ENCODE peak calls at places on chromosomes 3 and 15, in eight cellular contexts. L is fibroblast of lung; I is cardiac muscle cell; P is naive thymus-derived CD4-positive, alpha-beta T cell; N is mesendoderm; B is CD8-positive, alpha-beta T cell; U is GM23248; O is psoas muscle. T is an unnamed sample.

GRCh38 chr15:100216177-100216576 is 125.6 kb downstream of the ADAMTS17 start:
- DNase-seq in P (no peak), U (no peak), B (no peak), L (no peak), N (no peak), O (no peak), I (no peak), T (peak; percentile 45)

GRCh38 chr15:61169904-61170695 is 59.0 kb downstream of the RORA start:
- DNase-seq in I (no peak), O (no peak), P (no peak), U (no peak), B (no peak), N (peak; percentile 29), L (no peak), T (no peak)

GRCh38 chr15:62606376-62607164 is 436.0 kb upstream of the TPM1 start:
- DNase-seq in O (no peak), U (peak; percentile 97), L (peak; percentile 98), N (no peak), B (no peak), P (no peak), I (no peak), T (no peak)

GRCh38 chr3:123365450-123366143 is 83.3 kb downstream of the ADCY5 start:
- DNase-seq in O (no peak), P (no peak), B (no peak), L (no peak), N (peak; percentile 71), U (peak; percentile 30), I (peak; percentile 49), T (no peak)

GRCh38 chr3:16474304-16474703 is 39.2 kb downstream of the RFTN1 start:
- DNase-seq in N (no peak), B (no peak), P (no peak), I (peak; percentile 35), L (peak; percentile 38), U (peak; percentile 49), O (no peak), T (no peak)

GRCh38 chr3:105626739-105627138 is 242.1 kb downstream of the CBLB start:
- DNase-seq in O (no peak), U (no peak), B (no peak), I (no peak), N (no peak), P (no peak), L (no peak), T (no peak)

GRCh38 chr3:62771331-62772097 is 103.7 kb downstream of the CADPS start:
- DNase-seq in L (no peak), P (no peak), N (no peak), I (no peak), O (no peak), B (no peak), U (no peak), T (no peak)

GRCh38 chr3:82807781-82808180 is 1046.3 kb upstream of the GBE1 start:
- DNase-seq in P (no peak), U (no peak), I (no peak), N (no peak), B (no peak), L (no peak), O (no peak), T (no peak)

GRCh38 chr3:183328823-183329222 is 75.8 kb downstream of the B3GNT5 start:
- DNase-seq in L (peak; percentile 68), N (no peak), O (no peak), U (peak; percentile 53), P (no peak), B (no peak), I (no peak), T (no peak)

GRCh38 chr3:59593380-59593779 is 543.6 kb upstream of the CFAP20DC start:
- DNase-seq in N (no peak), L (no peak), B (no peak), I (no peak), O (no peak), P (no peak), U (no peak), T (no peak)

GRCh38 chr3:123706871-123707270 is 122.0 kb upstream of the HACD2 start:
- DNase-seq in I (no peak), P (no peak), L (no peak), B (no peak), O (no peak), N (no peak), U (no peak), T (no peak)

GRCh38 chr3:128307781-128308469 is 154.6 kb downstream of the EEFSEC start:
- DNase-seq in P (no peak), L (no peak), O (no peak), N (no peak), U (no peak), I (no peak), B (no peak), T (no peak)

GRCh38 chr3:37115451-37115850 is 58.9 kb downstream of the LRRFIP2 start:
- DNase-seq in P (no peak), O (no peak), N (no peak), U (peak; percentile 34), I (no peak), B (no peak), L (peak; percentile 61), T (no peak)

GRCh38 chr3:157294444-157294843 is 134.5 kb upstream of the CCNL1 start:
- DNase-seq in L (no peak), B (no peak), O (no peak), I (no peak), U (peak; percentile 50), N (no peak), P (no peak), T (no peak)

GRCh38 chr3:177816667-177817208 is 619.5 kb upstream of the TBL1XR1 start:
- DNase-seq in B (no peak), U (peak; percentile 55), N (peak; percentile 36), P (no peak), O (no peak), L (peak; percentile 38), I (no peak), T (peak; percentile 78)

GRCh38 chr3:180250172-180250571 is 213.4 kb upstream of the PEX5L start:
- DNase-seq in N (no peak), O (no peak), U (peak; percentile 43), P (no peak), I (no peak), B (no peak), L (no peak), T (no peak)

DNA sequence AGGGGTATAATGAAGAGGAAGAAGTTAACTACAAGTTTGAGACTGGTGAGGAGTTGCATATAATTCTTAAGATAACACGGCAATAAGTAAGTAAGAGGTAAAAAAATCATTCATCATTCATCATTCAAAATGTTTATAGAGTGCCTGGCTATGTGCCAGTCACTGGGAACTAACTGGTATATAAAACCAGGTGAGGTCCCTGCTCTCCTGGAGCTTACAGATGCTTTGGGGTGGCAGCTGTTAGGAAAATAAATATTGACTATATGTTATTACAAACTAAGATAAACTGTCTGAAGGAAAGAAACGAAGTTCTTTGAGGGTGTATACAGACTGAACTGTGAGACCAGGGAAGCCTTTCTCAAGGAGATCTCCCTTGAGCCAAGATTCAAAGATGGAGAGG is 2.9 kb downstream of the CASR start:
- DNase-seq in O (no peak), L (no peak), B (no peak), N (no peak), P (no peak), I (no peak), U (no peak), T (no peak)
- H3K27me3 ChIP-seq in O (peaks cover 9% of the 10 kb centered on the region), L (peaks cover 22% of the 10 kb centered on the region), B (peaks cover 5% of the 10 kb centered on the region), N (peaks cover 13% of the 10 kb centered on the region), P (peaks cover 8% of the 10 kb centered on the region), I (peaks cover 69% of the 10 kb centered on the region), U (peaks cover 36% of the 10 kb centered on the region), T (peaks cover 26% of the 10 kb centered on the region)

GRCh38 chr3:133765256-133765655 is 19.1 kb downstream of the TF start:
- DNase-seq in B (no peak), U (no peak), I (no peak), O (no peak), L (no peak), N (no peak), P (no peak), T (no peak)
- H3K27ac ChIP-seq in B (no peak overlapping the region), U (no peak overlapping the region), I (no peak overlapping the region), O (no peak overlapping the region), L (no peak overlapping the region), N (no peak overlapping the region), P (no peak overlapping the region), T (no peak overlapping the region)

GRCh38 chr3:141407043-141407442 is 38.7 kb downstream of the ZBTB38 start:
- DNase-seq in O (peak; percentile 34), N (no peak), U (peak; percentile 99), B (no peak), P (no peak), I (no peak), L (peak; percentile 100), T (peak; percentile 65)
- H3K4me1 ChIP-seq in O (peaks cover 58% of the 10 kb centered on the region), N (peaks cover 14% of the 10 kb centered on the region), U (peaks cover 86% of the 10 kb centered on the region), B (peaks cover 50% of the 10 kb centered on the region), P (peaks cover 33% of the 10 kb centered on the region), I (peaks cover 20% of the 10 kb centered on the region), L (peaks cover 55% of the 10 kb centered on the region), T (peaks cover 29% of the 10 kb centered on the region)

GRCh38 chr15:98286831-98287230 is 326.3 kb downstream of the ARRDC4 start:
- DNase-seq in N (no peak), B (no peak), L (no peak), I (no peak), O (no peak), U (peak; percentile 7), P (no peak), T (no peak)
- H3K27me3 ChIP-seq in N (no peaks in the 10 kb centered on the region), B (no peaks in the 10 kb centered on the region), L (no peaks in the 10 kb centered on the region), I (peaks cover 1% of the 10 kb centered on the region), O (peaks cover 3% of the 10 kb centered on the region), U (peaks cover 7% of the 10 kb centered on the region), P (no peaks in the 10 kb centered on the region), T (peaks cover 21% of the 10 kb centered on the region)

DNA sequence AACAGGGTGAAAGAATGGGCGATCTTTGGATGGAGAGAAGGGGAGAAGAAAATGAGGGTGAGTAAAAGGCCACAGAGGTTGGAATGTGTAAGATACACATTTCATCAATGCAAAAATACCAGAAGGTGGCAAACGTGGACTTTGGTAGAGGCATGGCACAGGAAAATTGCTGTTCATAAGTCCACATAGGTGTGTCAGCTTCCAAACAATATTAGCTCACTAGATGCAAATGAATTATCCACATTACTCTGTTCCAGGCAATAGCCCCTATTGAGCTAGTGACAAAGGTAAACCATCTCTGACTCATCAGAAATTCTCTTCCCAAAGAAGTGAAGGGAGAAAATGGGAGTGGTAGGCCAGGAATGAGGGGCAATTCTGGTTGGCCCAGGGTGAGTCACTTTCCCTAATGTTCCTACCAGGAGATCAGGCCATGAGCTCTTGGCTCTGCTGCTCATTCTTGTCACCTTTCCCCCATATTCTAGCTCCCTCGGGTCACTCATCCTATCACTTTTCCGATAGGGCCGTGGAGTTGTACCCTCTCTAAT is 19.9 kb downstream of the ACKR2 start:
- DNase-seq in B (no peak), U (no peak), O (no peak), I (no peak), N (peak; percentile 63), P (no peak), L (no peak), T (no peak)
- H3K27ac ChIP-seq in B (no peak overlapping the region), U (no peak overlapping the region), O (no peak overlapping the region), I (no peak overlapping the region), N (no peak overlapping the region), P (no peak overlapping the region), L (no peak overlapping the region), T (peak overlapping the region; percentile 13)

DNA sequence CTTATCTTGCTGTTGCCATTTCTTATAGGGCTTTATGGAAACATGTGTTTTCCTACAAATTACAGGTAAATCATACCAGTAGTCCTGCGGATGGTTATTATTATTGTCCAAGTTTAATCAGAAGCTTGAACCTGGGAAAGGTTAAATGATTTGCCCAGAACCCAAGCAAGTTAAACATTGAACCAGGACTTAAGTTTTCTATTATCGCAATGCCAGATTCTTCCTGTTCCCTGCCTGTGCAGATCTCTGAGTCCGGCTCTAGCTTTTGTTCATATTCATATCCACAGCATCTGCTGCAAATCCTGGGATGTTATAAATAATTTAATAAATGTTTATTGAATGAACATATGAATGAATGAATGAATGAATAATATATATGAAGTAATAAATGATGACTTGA is 12.5 kb downstream of the LPP start:
- DNase-seq in P (no peak), B (no peak), I (no peak), O (no peak), U (no peak), N (no peak), L (no peak), T (no peak)
- H3K4me1 ChIP-seq in P (peaks cover 21% of the 10 kb centered on the region), B (peaks cover 14% of the 10 kb centered on the region), I (peaks cover 5% of the 10 kb centered on the region), O (peaks cover 70% of the 10 kb centered on the region), U (peaks cover 8% of the 10 kb centered on the region), N (peaks cover 4% of the 10 kb centered on the region), L (no peaks in the 10 kb centered on the region), T (peaks cover 12% of the 10 kb centered on the region)

T was measured in breast epithelium.